ENCODE peak calls at places on chromosomes 2 and 18, in six cellular contexts. One of them, this sample, is unnamed.

GRCh38 chr2:177543007-177543760 is 150.6 kb downstream of the AGPS start:
- DNase-seq in HepG2: no peak
- DNase-seq in K562: no peak
- DNase-seq in GM12878: no peak
- DNase-seq in H1: no peak
- DNase-seq in HCT116: no peak
- DNase-seq in this sample: no peak

GRCh38 chr18:8341481-8342230 is 267.6 kb upstream of the RAB12 start:
- DNase-seq in H1: no peak
- DNase-seq in K562: no peak
- DNase-seq in GM12878: no peak
- DNase-seq in HCT116: no peak
- DNase-seq in HepG2: peak; percentile 97
- DNase-seq in this sample: no peak

GRCh38 chr2:5937865-5938565 is 245.8 kb downstream of the SOX11 start:
- DNase-seq in H1: no peak
- DNase-seq in HCT116: no peak
- DNase-seq in K562: no peak
- DNase-seq in HepG2: no peak
- DNase-seq in GM12878: no peak
- DNase-seq in this sample: no peak

GRCh38 chr2:73107211-73107926 is 5.4 kb downstream of the RAB11FIP5 start:
- DNase-seq in HepG2: no peak
- DNase-seq in K562: no peak
- DNase-seq in GM12878: no peak
- DNase-seq in HCT116: no peak
- DNase-seq in H1: no peak
- DNase-seq in this sample: peak; percentile 67

GRCh38 chr2:44358498-44358897 is 2.8 kb downstream of the PREPL start:
- DNase-seq in HCT116: no peak
- DNase-seq in GM12878: peak; percentile 64
- DNase-seq in H1: no peak
- DNase-seq in HepG2: no peak
- DNase-seq in K562: no peak
- DNase-seq in this sample: no peak

GRCh38 chr2:144208924-144209323 is 311.0 kb downstream of the ZEB2 start:
- DNase-seq in HepG2: no peak
- DNase-seq in HCT116: no peak
- DNase-seq in K562: no peak
- DNase-seq in H1: no peak
- DNase-seq in GM12878: no peak
- DNase-seq in this sample: no peak

GRCh38 chr18:47767699-47768098 is 162.8 kb downstream of the SMAD2 start:
- DNase-seq in HepG2: no peak
- DNase-seq in GM12878: no peak
- DNase-seq in HCT116: no peak
- DNase-seq in K562: no peak
- DNase-seq in H1: no peak
- DNase-seq in this sample: no peak

GRCh38 chr18:53380063-53380639 is 844.3 kb downstream of the MBD2 start:
- DNase-seq in HepG2: peak; percentile 7
- DNase-seq in H1: no peak
- DNase-seq in GM12878: peak; percentile 3
- DNase-seq in HCT116: peak; percentile 19
- DNase-seq in K562: peak; percentile 2
- DNase-seq in this sample: peak; percentile 31

GRCh38 chr18:7562491-7562890 is 4.6 kb upstream of the PTPRM start:
- DNase-seq in HCT116: no peak
- DNase-seq in K562: no peak
- DNase-seq in GM12878: no peak
- DNase-seq in H1: no peak
- DNase-seq in HepG2: no peak
- DNase-seq in this sample: no peak

GRCh38 chr18:9379118-9379517 is 44.5 kb downstream of the TWSG1 start:
- DNase-seq in GM12878: no peak
- DNase-seq in K562: no peak
- DNase-seq in HepG2: no peak
- DNase-seq in H1: no peak
- DNase-seq in HCT116: no peak
- DNase-seq in this sample: no peak

GRCh38 chr2:39512434-39512935 is 75.4 kb upstream of the MAP4K3 start:
- DNase-seq in GM12878: no peak
- DNase-seq in K562: no peak
- DNase-seq in HCT116: no peak
- DNase-seq in HepG2: no peak
- DNase-seq in H1: no peak
- DNase-seq in this sample: no peak

GRCh38 chr2:44804406-44805235 is 136.9 kb upstream of the SIX3 start:
- DNase-seq in H1: no peak
- DNase-seq in GM12878: no peak
- DNase-seq in HepG2: no peak
- DNase-seq in HCT116: no peak
- DNase-seq in K562: no peak
- DNase-seq in this sample: no peak

GRCh38 chr2:223594259-223594658 is 7.9 kb downstream of the SCG2 start:
- DNase-seq in H1: no peak
- DNase-seq in GM12878: no peak
- DNase-seq in K562: no peak
- DNase-seq in HCT116: no peak
- DNase-seq in HepG2: no peak
- DNase-seq in this sample: peak; percentile 44

GRCh38 chr2:223591596-223591995 is 10.6 kb downstream of the SCG2 start:
- DNase-seq in GM12878: no peak
- DNase-seq in HepG2: no peak
- DNase-seq in HCT116: no peak
- DNase-seq in K562: no peak
- DNase-seq in H1: no peak
- DNase-seq in this sample: no peak

GRCh38 chr2:223588251-223588650 is 13.9 kb downstream of the SCG2 start:
- DNase-seq in HCT116: no peak
- DNase-seq in HepG2: no peak
- DNase-seq in K562: no peak
- DNase-seq in H1: no peak
- DNase-seq in GM12878: no peak
- DNase-seq in this sample: no peak

GRCh38 chr2:223589901-223590300 is 12.3 kb downstream of the SCG2 start:
- DNase-seq in K562: no peak
- DNase-seq in HepG2: no peak
- DNase-seq in H1: no peak
- DNase-seq in GM12878: no peak
- DNase-seq in HCT116: no peak
- DNase-seq in this sample: no peak

GRCh38 chr2:223590964-223591363 is 11.2 kb downstream of the SCG2 start:
- DNase-seq in GM12878: no peak
- DNase-seq in HCT116: no peak
- DNase-seq in H1: no peak
- DNase-seq in HepG2: no peak
- DNase-seq in K562: no peak
- DNase-seq in this sample: no peak
- TF ChIP-seq RAD21 in GM12878: no peak
- TF ChIP-seq RAD21 in HCT116: no peak
- TF ChIP-seq RAD21 in H1: no peak
- TF ChIP-seq RAD21 in HepG2: no peak
- TF ChIP-seq RAD21 in K562: no peak
- TF ChIP-seq RAD21 in this sample: no peak

GRCh38 chr2:636151-636621 is 41.0 kb downstream of the TMEM18 start:
- DNase-seq in K562: no peak
- DNase-seq in H1: peak; percentile 41
- DNase-seq in GM12878: no peak
- DNase-seq in HCT116: no peak
- DNase-seq in HepG2: no peak
- DNase-seq in this sample: no peak

GRCh38 chr2:634670-635395 is 42.4 kb downstream of the TMEM18 start:
- DNase-seq in HepG2: peak; percentile 6
- DNase-seq in K562: no peak
- DNase-seq in H1: peak; percentile 26
- DNase-seq in GM12878: no peak
- DNase-seq in HCT116: peak; percentile 31
- DNase-seq in this sample: no peak

GRCh38 chr2:637406-637776 is 39.8 kb downstream of the TMEM18 start:
- DNase-seq in HepG2: no peak
- DNase-seq in K562: no peak
- DNase-seq in HCT116: no peak
- DNase-seq in GM12878: no peak
- DNase-seq in H1: peak; percentile 38
- DNase-seq in this sample: no peak

GRCh38 chr2:637804-638203 is 39.4 kb downstream of the TMEM18 start:
- DNase-seq in HCT116: no peak
- DNase-seq in K562: no peak
- DNase-seq in GM12878: no peak
- DNase-seq in H1: no peak
- DNase-seq in HepG2: peak; percentile 13
- DNase-seq in this sample: no peak

DNA sequence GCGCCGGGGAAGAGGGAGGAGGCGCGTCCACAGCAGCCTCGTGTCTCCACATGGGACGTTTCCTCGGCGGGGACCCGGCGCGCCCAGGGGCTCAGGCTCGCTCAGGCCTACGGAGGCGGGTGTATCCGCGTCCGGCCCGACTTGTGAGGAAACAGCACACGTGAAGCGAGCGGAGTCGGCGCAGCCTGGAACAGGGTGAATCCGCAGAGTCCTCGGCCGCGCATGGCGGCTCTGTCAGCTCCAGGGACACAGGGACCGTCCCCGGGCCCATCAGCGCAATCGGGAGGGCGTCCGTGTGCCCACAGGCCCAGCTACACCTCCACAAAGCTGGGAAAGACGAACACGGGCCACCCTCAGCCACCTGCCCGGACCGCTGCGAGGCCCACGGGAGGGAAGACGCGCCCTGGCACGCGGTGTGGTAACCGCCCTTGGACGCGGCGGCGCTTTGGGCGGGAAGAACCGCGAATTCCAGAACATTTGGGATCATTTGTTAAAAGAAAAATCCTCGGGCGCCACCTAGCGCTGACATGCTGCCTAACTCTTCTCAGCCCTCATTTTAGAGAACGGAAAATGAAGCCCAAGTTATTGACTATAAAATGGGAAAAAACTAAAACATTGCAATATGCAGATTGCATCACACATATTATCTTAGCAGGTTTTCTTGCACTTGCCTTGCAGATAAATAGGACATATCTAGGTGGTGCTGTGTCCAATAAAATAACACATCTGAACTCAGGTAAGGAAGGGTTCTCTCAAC is 40.4 kb downstream of the TMEM18 start:
- DNase-seq in HCT116: peak; percentile 47
- DNase-seq in K562: peak; percentile 56
- DNase-seq in HepG2: peak; percentile 49
- DNase-seq in H1: peak; percentile 90
- DNase-seq in GM12878: no peak
- DNase-seq in this sample: peak; percentile 89
- TF ChIP-seq SIN3A in HCT116: no peak
- TF ChIP-seq SIN3A in K562: no peak
- TF ChIP-seq SIN3A in HepG2: no peak
- TF ChIP-seq SIN3A in H1: no peak
- TF ChIP-seq SIN3A in GM12878: no peak
- TF ChIP-seq SIN3A in this sample: no peak

DNA sequence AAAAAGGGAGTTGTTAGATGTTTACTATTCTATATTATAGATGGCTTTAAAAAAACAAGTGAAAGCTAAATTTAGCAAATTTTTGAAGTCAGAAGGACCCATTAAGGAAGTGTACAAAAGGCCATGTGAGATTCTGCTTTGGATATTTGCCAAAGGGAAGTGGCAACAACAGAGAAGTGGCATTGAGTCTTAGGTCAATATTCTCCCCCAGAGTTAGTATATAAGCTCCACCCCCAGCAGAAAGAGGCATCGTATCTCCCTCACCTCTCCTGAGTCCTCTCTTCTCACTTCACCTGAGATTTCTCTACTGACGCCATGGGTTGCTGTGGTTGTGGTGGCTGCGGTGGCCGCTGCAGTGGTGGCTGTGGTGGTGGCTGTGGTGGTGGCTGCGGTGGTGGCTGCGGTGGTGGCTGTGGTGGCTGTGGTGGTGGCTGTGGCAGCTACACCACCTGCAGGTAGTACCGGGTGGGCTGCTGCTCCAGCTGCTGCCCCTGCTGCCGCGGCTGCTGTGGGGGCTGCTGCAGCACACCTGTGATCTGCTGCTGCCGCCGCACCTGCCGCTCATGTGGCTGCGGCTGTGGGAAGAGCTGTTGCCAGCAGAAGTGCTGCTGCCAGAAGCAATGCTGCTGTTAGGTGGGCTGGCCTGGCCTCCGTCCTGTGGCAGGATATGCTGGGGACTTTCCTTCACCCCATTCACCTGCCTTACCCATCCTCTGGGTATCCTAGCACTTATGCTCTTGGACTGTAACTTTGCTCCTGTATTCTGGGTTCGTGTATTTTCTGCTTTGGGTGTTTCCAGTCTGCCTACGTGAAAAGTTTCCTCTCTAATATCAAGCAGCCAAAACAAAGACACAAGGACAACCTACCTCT is 5.9 kb downstream of the SCYGR3 start:
- DNase-seq in K562: no peak
- DNase-seq in GM12878: peak; percentile 38
- DNase-seq in HCT116: no peak
- DNase-seq in H1: no peak
- DNase-seq in HepG2: no peak
- DNase-seq in this sample: no peak
- TF ChIP-seq RAD21 in K562: no peak
- TF ChIP-seq RAD21 in GM12878: no peak
- TF ChIP-seq RAD21 in HCT116: no peak
- TF ChIP-seq RAD21 in H1: no peak
- TF ChIP-seq RAD21 in HepG2: no peak
- TF ChIP-seq RAD21 in this sample: no peak

DNA sequence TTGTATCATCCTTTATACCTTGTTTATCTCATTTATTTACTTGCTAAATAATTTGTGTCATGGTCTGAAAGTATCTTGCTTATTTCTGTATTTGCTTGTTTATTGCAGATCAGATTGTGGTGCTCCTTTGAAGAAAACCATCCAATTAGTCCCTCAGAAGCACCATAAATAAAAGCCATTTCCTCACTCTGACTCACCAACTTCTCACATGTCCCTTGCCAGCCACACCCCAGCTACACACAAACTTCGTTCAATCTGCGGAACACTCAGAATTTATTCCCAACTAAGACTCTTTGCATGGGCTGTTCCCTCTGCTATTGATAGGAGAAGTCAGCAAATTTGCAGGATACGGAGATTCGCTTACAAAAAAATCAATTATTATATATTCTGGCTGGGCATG is 90.7 kb downstream of the FAM124B start:
- DNase-seq in HepG2: no peak
- DNase-seq in GM12878: no peak
- DNase-seq in K562: no peak
- DNase-seq in H1: no peak
- DNase-seq in HCT116: no peak
- DNase-seq in this sample: no peak
- TF ChIP-seq SIN3A in HepG2: no peak
- TF ChIP-seq SIN3A in GM12878: no peak
- TF ChIP-seq SIN3A in K562: no peak
- TF ChIP-seq SIN3A in H1: no peak
- TF ChIP-seq SIN3A in HCT116: no peak
- TF ChIP-seq SIN3A in this sample: no peak

This sample was measured in SK-N-SH.